ENCODE peak calls at places on chromosomes 11 and 22, in six cellular contexts. One of them, this sample, is unnamed.

GRCh38 chr11:10108901-10109665 is 184.9 kb downstream of the SBF2 start:
- DNase-seq in hepatocyte: peak; percentile 7
- DNase-seq in thoracic aorta: no peak
- DNase-seq in stimulated activated CD4-positive, alpha-beta T cell treated with anti-CD3 and anti-CD28 coated beads, Interleukin-12 subunit alpha, Interleukin-12 subunit beta, amount 100 ng/mL, for 4 hours: no peak
- DNase-seq in pancreas: no peak
- DNase-seq in mucosa of gallbladder: no peak
- DNase-seq in this sample: peak; percentile 76

GRCh38 chr11:75536786-75537629 is 11.3 kb upstream of the GDPD5 start:
- DNase-seq in thoracic aorta: no peak
- DNase-seq in pancreas: no peak
- DNase-seq in hepatocyte: no peak
- DNase-seq in mucosa of gallbladder: no peak
- DNase-seq in stimulated activated CD4-positive, alpha-beta T cell treated with anti-CD3 and anti-CD28 coated beads, Interleukin-12 subunit alpha, Interleukin-12 subunit beta, amount 100 ng/mL, for 4 hours: no peak
- DNase-seq in this sample: peak; percentile 44

GRCh38 chr22:32069579-32070372 is 26.7 kb downstream of the SLC5A1 start:
- DNase-seq in pancreas: no peak
- DNase-seq in thoracic aorta: no peak
- DNase-seq in stimulated activated CD4-positive, alpha-beta T cell treated with anti-CD3 and anti-CD28 coated beads, Interleukin-12 subunit alpha, Interleukin-12 subunit beta, amount 100 ng/mL, for 4 hours: no peak
- DNase-seq in mucosa of gallbladder: no peak
- DNase-seq in hepatocyte: no peak
- DNase-seq in this sample: no peak

GRCh38 chr11:24289301-24289700 is 207.6 kb upstream of the LUZP2 start:
- DNase-seq in mucosa of gallbladder: no peak
- DNase-seq in pancreas: no peak
- DNase-seq in stimulated activated CD4-positive, alpha-beta T cell treated with anti-CD3 and anti-CD28 coated beads, Interleukin-12 subunit alpha, Interleukin-12 subunit beta, amount 100 ng/mL, for 4 hours: no peak
- DNase-seq in hepatocyte: no peak
- DNase-seq in thoracic aorta: no peak
- DNase-seq in this sample: no peak

GRCh38 chr11:19382131-19382611 is 141.4 kb upstream of the E2F8 start:
- DNase-seq in hepatocyte: no peak
- DNase-seq in pancreas: no peak
- DNase-seq in mucosa of gallbladder: no peak
- DNase-seq in stimulated activated CD4-positive, alpha-beta T cell treated with anti-CD3 and anti-CD28 coated beads, Interleukin-12 subunit alpha, Interleukin-12 subunit beta, amount 100 ng/mL, for 4 hours: no peak
- DNase-seq in thoracic aorta: no peak
- DNase-seq in this sample: no peak

GRCh38 chr11:103959279-103959930 is 77.0 kb upstream of the DDI1 start:
- DNase-seq in stimulated activated CD4-positive, alpha-beta T cell treated with anti-CD3 and anti-CD28 coated beads, Interleukin-12 subunit alpha, Interleukin-12 subunit beta, amount 100 ng/mL, for 4 hours: no peak
- DNase-seq in pancreas: no peak
- DNase-seq in hepatocyte: no peak
- DNase-seq in mucosa of gallbladder: no peak
- DNase-seq in thoracic aorta: no peak
- DNase-seq in this sample: no peak

GRCh38 chr22:49829044-49829719 is 1.5 kb upstream of the BRD1 start:
- DNase-seq in hepatocyte: no peak
- DNase-seq in mucosa of gallbladder: no peak
- DNase-seq in pancreas: no peak
- DNase-seq in stimulated activated CD4-positive, alpha-beta T cell treated with anti-CD3 and anti-CD28 coated beads, Interleukin-12 subunit alpha, Interleukin-12 subunit beta, amount 100 ng/mL, for 4 hours: no peak
- DNase-seq in thoracic aorta: no peak
- DNase-seq in this sample: no peak

GRCh38 chr11:628056-628455 is 1.1 kb upstream of the SCT start:
- DNase-seq in stimulated activated CD4-positive, alpha-beta T cell treated with anti-CD3 and anti-CD28 coated beads, Interleukin-12 subunit alpha, Interleukin-12 subunit beta, amount 100 ng/mL, for 4 hours: no peak
- DNase-seq in pancreas: no peak
- DNase-seq in hepatocyte: no peak
- DNase-seq in thoracic aorta: no peak
- DNase-seq in mucosa of gallbladder: no peak
- DNase-seq in this sample: no peak

GRCh38 chr11:46745328-46745727 is 26.3 kb downstream of the F2 start:
- DNase-seq in thoracic aorta: no peak
- DNase-seq in stimulated activated CD4-positive, alpha-beta T cell treated with anti-CD3 and anti-CD28 coated beads, Interleukin-12 subunit alpha, Interleukin-12 subunit beta, amount 100 ng/mL, for 4 hours: no peak
- DNase-seq in mucosa of gallbladder: no peak
- DNase-seq in pancreas: no peak
- DNase-seq in hepatocyte: no peak
- DNase-seq in this sample: no peak

GRCh38 chr11:65414776-65415498 is 7.7 kb upstream of the NEAT1 start:
- DNase-seq in pancreas: no peak
- DNase-seq in stimulated activated CD4-positive, alpha-beta T cell treated with anti-CD3 and anti-CD28 coated beads, Interleukin-12 subunit alpha, Interleukin-12 subunit beta, amount 100 ng/mL, for 4 hours: no peak
- DNase-seq in hepatocyte: no peak
- DNase-seq in thoracic aorta: no peak
- DNase-seq in mucosa of gallbladder: no peak
- DNase-seq in this sample: no peak

GRCh38 chr11:86784247-86784681 is 16.1 kb upstream of the PRSS23 start:
- DNase-seq in pancreas: no peak
- DNase-seq in thoracic aorta: no peak
- DNase-seq in hepatocyte: no peak
- DNase-seq in mucosa of gallbladder: no peak
- DNase-seq in stimulated activated CD4-positive, alpha-beta T cell treated with anti-CD3 and anti-CD28 coated beads, Interleukin-12 subunit alpha, Interleukin-12 subunit beta, amount 100 ng/mL, for 4 hours: no peak
- DNase-seq in this sample: no peak

GRCh38 chr22:21834869-21835268 is 32.6 kb downstream of the MAPK1 start:
- DNase-seq in thoracic aorta: no peak
- DNase-seq in pancreas: no peak
- DNase-seq in mucosa of gallbladder: no peak
- DNase-seq in hepatocyte: no peak
- DNase-seq in stimulated activated CD4-positive, alpha-beta T cell treated with anti-CD3 and anti-CD28 coated beads, Interleukin-12 subunit alpha, Interleukin-12 subunit beta, amount 100 ng/mL, for 4 hours: no peak
- DNase-seq in this sample: no peak

GRCh38 chr11:32056445-32056844 is 34.4 kb upstream of the RCN1 start:
- DNase-seq in thoracic aorta: no peak
- DNase-seq in pancreas: no peak
- DNase-seq in hepatocyte: no peak
- DNase-seq in stimulated activated CD4-positive, alpha-beta T cell treated with anti-CD3 and anti-CD28 coated beads, Interleukin-12 subunit alpha, Interleukin-12 subunit beta, amount 100 ng/mL, for 4 hours: no peak
- DNase-seq in mucosa of gallbladder: no peak
- DNase-seq in this sample: no peak

GRCh38 chr11:88359529-88359928 is 22.0 kb upstream of the CTSC start:
- DNase-seq in thoracic aorta: no peak
- DNase-seq in pancreas: no peak
- DNase-seq in stimulated activated CD4-positive, alpha-beta T cell treated with anti-CD3 and anti-CD28 coated beads, Interleukin-12 subunit alpha, Interleukin-12 subunit beta, amount 100 ng/mL, for 4 hours: no peak
- DNase-seq in hepatocyte: no peak
- DNase-seq in mucosa of gallbladder: no peak
- DNase-seq in this sample: no peak

GRCh38 chr22:47161631-47162030 is 399.2 kb downstream of the TBC1D22A start:
- DNase-seq in mucosa of gallbladder: no peak
- DNase-seq in thoracic aorta: no peak
- DNase-seq in stimulated activated CD4-positive, alpha-beta T cell treated with anti-CD3 and anti-CD28 coated beads, Interleukin-12 subunit alpha, Interleukin-12 subunit beta, amount 100 ng/mL, for 4 hours: no peak
- DNase-seq in hepatocyte: no peak
- DNase-seq in pancreas: peak; percentile 4
- DNase-seq in this sample: no peak

GRCh38 chr11:44559207-44559943 is 6.1 kb upstream of the CD82 start:
- DNase-seq in mucosa of gallbladder: no peak
- DNase-seq in hepatocyte: no peak
- DNase-seq in stimulated activated CD4-positive, alpha-beta T cell treated with anti-CD3 and anti-CD28 coated beads, Interleukin-12 subunit alpha, Interleukin-12 subunit beta, amount 100 ng/mL, for 4 hours: no peak
- DNase-seq in thoracic aorta: no peak
- DNase-seq in pancreas: no peak
- DNase-seq in this sample: no peak

GRCh38 chr22:27214691-27215090 is 557.3 kb downstream of the MIAT start:
- DNase-seq in stimulated activated CD4-positive, alpha-beta T cell treated with anti-CD3 and anti-CD28 coated beads, Interleukin-12 subunit alpha, Interleukin-12 subunit beta, amount 100 ng/mL, for 4 hours: no peak
- DNase-seq in hepatocyte: no peak
- DNase-seq in thoracic aorta: no peak
- DNase-seq in pancreas: no peak
- DNase-seq in mucosa of gallbladder: no peak
- DNase-seq in this sample: no peak

GRCh38 chr22:40010752-40011145 is 16.0 kb downstream of the FAM83F start:
- DNase-seq in hepatocyte: no peak
- DNase-seq in stimulated activated CD4-positive, alpha-beta T cell treated with anti-CD3 and anti-CD28 coated beads, Interleukin-12 subunit alpha, Interleukin-12 subunit beta, amount 100 ng/mL, for 4 hours: no peak
- DNase-seq in pancreas: no peak
- DNase-seq in mucosa of gallbladder: no peak
- DNase-seq in thoracic aorta: no peak
- DNase-seq in this sample: no peak

GRCh38 chr11:57214087-57214395 is 23.0 kb downstream of the APLNR start:
- DNase-seq in hepatocyte: peak; percentile 17
- DNase-seq in pancreas: no peak
- DNase-seq in mucosa of gallbladder: no peak
- DNase-seq in thoracic aorta: no peak
- DNase-seq in stimulated activated CD4-positive, alpha-beta T cell treated with anti-CD3 and anti-CD28 coated beads, Interleukin-12 subunit alpha, Interleukin-12 subunit beta, amount 100 ng/mL, for 4 hours: no peak
- DNase-seq in this sample: peak; percentile 41

GRCh38 chr11:62622476-62622875 is 690 bp upstream of the B3GAT3 start:
- DNase-seq in stimulated activated CD4-positive, alpha-beta T cell treated with anti-CD3 and anti-CD28 coated beads, Interleukin-12 subunit alpha, Interleukin-12 subunit beta, amount 100 ng/mL, for 4 hours: no peak
- DNase-seq in hepatocyte: no peak
- DNase-seq in thoracic aorta: no peak
- DNase-seq in mucosa of gallbladder: no peak
- DNase-seq in pancreas: no peak
- DNase-seq in this sample: peak; percentile 51

GRCh38 chr22:36055376-36056310 is 27.0 kb upstream of the RBFOX2 start:
- DNase-seq in hepatocyte: no peak
- DNase-seq in pancreas: no peak
- DNase-seq in thoracic aorta: no peak
- DNase-seq in mucosa of gallbladder: no peak
- DNase-seq in stimulated activated CD4-positive, alpha-beta T cell treated with anti-CD3 and anti-CD28 coated beads, Interleukin-12 subunit alpha, Interleukin-12 subunit beta, amount 100 ng/mL, for 4 hours: no peak
- DNase-seq in this sample: no peak

GRCh38 chr11:36215688-36216050 is 73.6 kb downstream of the COMMD9 start:
- DNase-seq in hepatocyte: peak; percentile 44
- DNase-seq in pancreas: no peak
- DNase-seq in thoracic aorta: no peak
- DNase-seq in mucosa of gallbladder: no peak
- DNase-seq in stimulated activated CD4-positive, alpha-beta T cell treated with anti-CD3 and anti-CD28 coated beads, Interleukin-12 subunit alpha, Interleukin-12 subunit beta, amount 100 ng/mL, for 4 hours: no peak
- DNase-seq in this sample: no peak

GRCh38 chr11:68215524-68216170 is 2.6 kb upstream of the KMT5B start:
- DNase-seq in stimulated activated CD4-positive, alpha-beta T cell treated with anti-CD3 and anti-CD28 coated beads, Interleukin-12 subunit alpha, Interleukin-12 subunit beta, amount 100 ng/mL, for 4 hours: no peak
- DNase-seq in pancreas: no peak
- DNase-seq in thoracic aorta: no peak
- DNase-seq in mucosa of gallbladder: no peak
- DNase-seq in hepatocyte: no peak
- DNase-seq in this sample: no peak

GRCh38 chr11:102494216-102494615 is 36.3 kb downstream of the MMP7 start:
- DNase-seq in pancreas: no peak
- DNase-seq in hepatocyte: peak; percentile 55
- DNase-seq in thoracic aorta: no peak
- DNase-seq in stimulated activated CD4-positive, alpha-beta T cell treated with anti-CD3 and anti-CD28 coated beads, Interleukin-12 subunit alpha, Interleukin-12 subunit beta, amount 100 ng/mL, for 4 hours: no peak
- DNase-seq in mucosa of gallbladder: peak; percentile 34
- DNase-seq in this sample: peak; percentile 89

GRCh38 chr11:34680918-34681554 is 60.1 kb downstream of the EHF start:
- DNase-seq in mucosa of gallbladder: no peak
- DNase-seq in pancreas: no peak
- DNase-seq in hepatocyte: no peak
- DNase-seq in thoracic aorta: no peak
- DNase-seq in stimulated activated CD4-positive, alpha-beta T cell treated with anti-CD3 and anti-CD28 coated beads, Interleukin-12 subunit alpha, Interleukin-12 subunit beta, amount 100 ng/mL, for 4 hours: no peak
- DNase-seq in this sample: peak; percentile 63

GRCh38 chr22:24505337-24505736 is 10.2 kb downstream of the UPB1 start:
- DNase-seq in thoracic aorta: no peak
- DNase-seq in pancreas: no peak
- DNase-seq in mucosa of gallbladder: no peak
- DNase-seq in hepatocyte: no peak
- DNase-seq in stimulated activated CD4-positive, alpha-beta T cell treated with anti-CD3 and anti-CD28 coated beads, Interleukin-12 subunit alpha, Interleukin-12 subunit beta, amount 100 ng/mL, for 4 hours: no peak
- DNase-seq in this sample: no peak

GRCh38 chr22:36822581-36822980 is 5.7 kb upstream of the PVALB start:
- DNase-seq in pancreas: no peak
- DNase-seq in hepatocyte: no peak
- DNase-seq in stimulated activated CD4-positive, alpha-beta T cell treated with anti-CD3 and anti-CD28 coated beads, Interleukin-12 subunit alpha, Interleukin-12 subunit beta, amount 100 ng/mL, for 4 hours: no peak
- DNase-seq in mucosa of gallbladder: no peak
- DNase-seq in thoracic aorta: no peak
- DNase-seq in this sample: peak; percentile 28

This sample was measured in dermis blood vessel endothelial cell.